ENCODE peak calls at places on chromosome 19, in four cellular contexts. I is activated T-helper 1 cell treated with anti-CD3 and anti-CD28 coated beads, Interleukin-12 subunit alpha, Interleukin-12 subunit beta, Interleukin-2, Interleukin-4 antibody, amounts not matched to agents 30 ng/mL and 10 ng/mL and 1 ng/mL, durations not matched to agents 14 hours and 24 hours and 36 hours; A is ovary; P is cardiac muscle cell. V is an unnamed sample.

GRCh38 chr19:47819841-47820244 is 1.9 kb upstream of the CRX start:
- DNase-seq in I (no peak), A (no peak), P (peak; percentile 55), V (no peak)

GRCh38 chr19:7349961-7350711 is 1.4 kb downstream of the ARHGEF18 start:
- DNase-seq in I (no peak), A (peak; percentile 17), P (no peak), V (no peak)

GRCh38 chr19:53192771-53193533 is at the start of gene ZNF665:
- DNase-seq in I (peak; percentile 76), A (peak; percentile 87), P (peak; percentile 91), V (peak; percentile 56)

GRCh38 chr19:48961051-48961649 is 4.0 kb upstream of the FTL start:
- DNase-seq in I (no peak), A (no peak), P (no peak), V (no peak)

GRCh38 chr19:18093439-18094161 is 4.0 kb upstream of the MAST3 start:
- DNase-seq in I (no peak), A (no peak), P (no peak), V (no peak)

GRCh38 chr19:39916236-39916635 is 18.2 kb downstream of the FCGBP start:
- DNase-seq in I (no peak), A (no peak), P (no peak), V (peak; percentile 27)

GRCh38 chr19:5333581-5334365 is 6.8 kb downstream of the PTPRS start:
- DNase-seq in I (no peak), A (no peak), P (no peak), V (no peak)

GRCh38 chr19:3104708-3104983 is 10.5 kb downstream of the GNA11 start:
- DNase-seq in I (no peak), A (no peak), P (no peak), V (no peak)

GRCh38 chr19:19113040-19113541 is 25.2 kb downstream of the TMEM161A start:
- DNase-seq in I (no peak), A (no peak), P (peak; percentile 82), V (no peak)

GRCh38 chr19:49767380-49767779 is 579 bp downstream of the AP2A1 start:
- DNase-seq in I (no peak), A (no peak), P (peak; percentile 30), V (no peak)

GRCh38 chr19:39926170-39926755 is 8.2 kb downstream of the FCGBP start:
- DNase-seq in I (no peak), A (no peak), P (no peak), V (peak; percentile 6)

GRCh38 chr19:35260694-35261304 is 8.0 kb upstream of the USF2 start:
- DNase-seq in I (no peak), A (peak; percentile 33), P (no peak), V (peak; percentile 41)

GRCh38 chr19:34274827-34275625 is 20.7 kb downstream of the GARRE1 start:
- DNase-seq in I (no peak), A (no peak), P (no peak), V (no peak)

GRCh38 chr19:16136185-16137067 is 7.1 kb upstream of the HSH2D start:
- DNase-seq in I (no peak), A (no peak), P (no peak), V (no peak)

GRCh38 chr19:7969560-7969949 is 26.1 kb upstream of the TIMM44 start:
- DNase-seq in I (no peak), A (no peak), P (no peak), V (no peak)

GRCh38 chr19:7859766-7860165 is 14.4 kb downstream of the PRR36 start:
- DNase-seq in I (no peak), A (no peak), P (no peak), V (no peak)

GRCh38 chr19:35347171-35347929 is at the start of gene FFAR1:
- DNase-seq in I (peak; percentile 42), A (peak; percentile 30), P (no peak), V (peak; percentile 41)